ENCODE peak calls at places on chromosomes 12 and 14, in four cellular contexts. U is body of pancreas, W is IMR-90, Y is tibial nerve. Q is an unnamed sample.

GRCh38 chr12:121968880-121969279 is 50.5 kb downstream of the CFAP251 start:
- DNase-seq in U (peak; percentile 39), W (no peak), Y (peak; percentile 15), Q (no peak)

GRCh38 chr12:108597559-108598471 is at the start of gene TMEM119:
- DNase-seq in U (peak; percentile 20), W (peak; percentile 37), Y (no peak), Q (peak; percentile 90)

GRCh38 chr12:42475055-42475454 is 114.5 kb downstream of the PRICKLE1 start:
- DNase-seq in U (no peak), W (no peak), Y (no peak), Q (no peak)

GRCh38 chr12:9094512-9095206 is 21.1 kb downstream of the A2M start:
- DNase-seq in U (no peak), W (no peak), Y (no peak), Q (no peak)

GRCh38 chr12:57227315-57228115 is 2.0 kb upstream of the SHMT2 start:
- DNase-seq in U (no peak), W (peak; percentile 26), Y (no peak), Q (no peak)

GRCh38 chr12:95582230-95583058 is 31.2 kb upstream of the USP44 start:
- DNase-seq in U (no peak), W (peak; percentile 77), Y (no peak), Q (no peak)

GRCh38 chr14:64363265-64363840 is 24.8 kb upstream of the MTHFD1 start:
- DNase-seq in U (no peak), W (peak; percentile 83), Y (no peak), Q (no peak)

GRCh38 chr12:93857279-93857894 is 180.2 kb downstream of the CRADD start:
- DNase-seq in U (no peak), W (peak; percentile 84), Y (no peak), Q (no peak)

GRCh38 chr12:124914392-124915248 is at the start of gene UBC:
- DNase-seq in U (peak; percentile 93), W (peak; percentile 92), Y (peak; percentile 87), Q (peak; percentile 99)

GRCh38 chr12:117968826-117969659 is at the start of gene KSR2:
- DNase-seq in U (peak; percentile 93), W (no peak), Y (no peak), Q (no peak)

GRCh38 chr14:72350215-72350614 is 418.0 kb downstream of the RGS6 start:
- DNase-seq in U (no peak), W (no peak), Y (no peak), Q (no peak)

GRCh38 chr12:64404470-64405446 is 566 bp downstream of the XPOT start:
- DNase-seq in U (peak; percentile 63), W (peak; percentile 91), Y (no peak), Q (peak; percentile 93)
- TF ChIP-seq POLR2A in U (peak; percentile 87), W (peak; percentile 83), Y (no peak), Q (no peak)

GRCh38 chr12:6074394-6074793 is 50.1 kb downstream of the VWF start:
- DNase-seq in U (no peak), W (no peak), Y (no peak), Q (no peak)

GRCh38 chr12:6073426-6073825 is 51.0 kb downstream of the VWF start:
- DNase-seq in U (no peak), W (no peak), Y (no peak), Q (no peak)

GRCh38 chr12:6076340-6076739 is 48.1 kb downstream of the VWF start:
- DNase-seq in U (no peak), W (no peak), Y (no peak), Q (no peak)

GRCh38 chr12:6076776-6077700 is 47.4 kb downstream of the VWF start:
- DNase-seq in U (no peak), W (no peak), Y (no peak), Q (no peak)

GRCh38 chr12:6074979-6075585 is 49.4 kb downstream of the VWF start:
- DNase-seq in U (peak; percentile 46), W (no peak), Y (no peak), Q (no peak)
- H3K4me3 ChIP-seq in U (no peak overlapping the region), W (no peak overlapping the region), Y (no peak overlapping the region), Q (no peak overlapping the region)

DNA sequence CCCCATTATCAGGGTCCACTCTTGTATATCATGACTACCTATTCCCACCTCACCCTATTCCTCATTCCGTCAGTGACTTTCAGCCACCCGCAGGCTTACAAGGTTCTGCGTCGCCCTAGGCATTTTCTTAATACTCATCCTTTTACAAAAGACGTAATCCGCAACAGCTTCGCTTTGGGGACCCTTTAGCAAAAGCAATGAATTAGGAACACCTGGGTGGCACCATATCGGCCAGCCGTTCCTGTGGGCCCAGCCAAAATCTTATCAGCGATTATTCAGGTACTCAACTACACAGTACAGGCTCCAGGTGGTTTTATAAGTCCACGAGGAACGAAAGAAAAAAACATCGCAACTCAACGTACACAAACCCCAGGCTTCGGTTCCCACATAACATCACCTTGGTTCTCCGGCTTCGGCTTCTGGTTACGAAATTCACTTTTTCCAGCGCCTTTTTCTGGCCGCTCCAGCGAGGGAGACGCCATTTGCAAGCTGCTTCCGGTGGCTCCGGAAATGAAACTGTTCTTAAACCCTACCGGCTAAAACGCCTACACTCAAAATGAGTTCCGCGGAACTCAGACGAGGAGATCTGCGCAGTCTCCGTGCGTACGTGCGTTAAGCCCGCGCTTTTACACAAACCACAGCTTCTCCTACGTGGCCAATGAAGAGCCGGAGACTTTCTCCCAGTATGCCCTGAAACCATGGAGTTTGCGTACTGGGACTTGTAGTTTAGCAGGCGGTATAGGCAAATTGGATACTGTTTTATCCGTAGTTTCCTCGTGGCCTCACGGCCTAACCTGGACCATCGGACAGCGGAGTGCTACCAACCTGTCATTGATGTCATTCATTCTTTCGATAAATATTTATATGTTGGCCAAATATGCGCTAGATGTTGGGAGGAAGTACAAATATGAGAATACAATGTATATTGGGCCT is at the start of gene KRR1:
- DNase-seq in U (peak; percentile 97), W (peak; percentile 99), Y (peak; percentile 74), Q (peak; percentile 93)
- TF ChIP-seq CTCF in U (peak; percentile 48), W (no peak), Y (no peak), Q (no peak)

DNA sequence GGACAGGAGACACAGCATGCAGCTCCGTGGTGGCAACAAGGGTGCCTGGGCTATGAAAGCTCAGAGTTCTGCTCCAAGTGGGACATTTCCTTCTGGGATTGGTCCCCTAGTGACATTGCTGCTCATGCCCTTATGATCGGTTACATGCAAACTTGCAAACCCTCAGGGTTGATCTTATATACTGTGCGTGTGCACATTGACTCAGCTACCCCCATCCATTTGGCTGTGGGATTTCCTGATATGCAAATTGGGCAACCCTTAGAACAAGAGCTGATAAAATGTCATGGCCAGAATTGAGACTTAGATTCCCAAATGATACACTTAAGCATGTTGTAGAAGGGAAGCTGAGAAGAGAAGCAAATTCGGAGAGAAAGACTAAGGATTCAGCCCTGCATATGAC is 72.8 kb upstream of the BDKRB2 start:
- DNase-seq in U (no peak), W (no peak), Y (no peak), Q (no peak)
- TF ChIP-seq POLR2A in U (no peak), W (no peak), Y (no peak), Q (no peak)

GRCh38 chr14:22482085-22482694 is 106.8 kb downstream of the DAD1 start:
- DNase-seq in U (no peak), W (no peak), Y (no peak), Q (no peak)
- H3K4me3 ChIP-seq in U (no peak overlapping the region), W (no peak overlapping the region), Y (no peak overlapping the region), Q (no peak overlapping the region)

Q was measured in lower leg skin.